ENCODE peak calls at places on chromosomes 2 and 18, in five cellular contexts. F, I, E, Q and R are unnamed samples.

GRCh38 chr2:227799202-227799601 is 14.4 kb upstream of the CCL20 start:
- DNase-seq in I (no peak), Q (no peak), E (no peak), F (no peak), R (no peak)

GRCh38 chr2:236568068-236568921 is 1.3 kb upstream of the ACKR3 start:
- DNase-seq in E (peak), F (no peak), I (no peak), Q (peak), R (no peak)

GRCh38 chr2:225543626-225544025 is 144.1 kb downstream of the NYAP2 start:
- DNase-seq in I (no peak), E (no peak), F (no peak), Q (no peak), R (no peak)

GRCh38 chr2:8849322-8849721 is 11.9 kb upstream of the KIDINS220 start:
- DNase-seq in I (peak), Q (no peak), F (no peak), E (no peak), R (no peak)

GRCh38 chr2:68716948-68717661 is 17.5 kb upstream of the ARHGAP25 start:
- DNase-seq in I (no peak), E (no peak), F (no peak), Q (no peak), R (no peak)

GRCh38 chr2:35819053-35819452 is 536.5 kb upstream of the CRIM1 start:
- DNase-seq in Q (no peak), I (no peak), E (no peak), F (no peak), R (no peak)

GRCh38 chr18:35695803-35696202 is 114.3 kb downstream of the GALNT1 start:
- DNase-seq in F (no peak), Q (no peak), E (no peak), I (no peak), R (peak)

GRCh38 chr18:48228301-48228715 is 180.9 kb downstream of the ZBTB7C start:
- DNase-seq in F (no peak), I (peak), Q (no peak), E (peak), R (peak)

GRCh38 chr2:199431748-199432213 is 26.0 kb downstream of the SATB2 start:
- DNase-seq in Q (no peak), E (no peak), I (peak), F (no peak), R (no peak)

GRCh38 chr18:55500316-55501086 is 87.5 kb downstream of the TCF4 start:
- DNase-seq in I (peak), F (no peak), Q (no peak), E (no peak), R (no peak)

GRCh38 chr18:77736817-77737216 is 487.2 kb downstream of the GALR1 start:
- DNase-seq in F (no peak), E (no peak), I (no peak), Q (no peak), R (no peak)

GRCh38 chr18:77737412-77737811 is 487.8 kb downstream of the GALR1 start:
- DNase-seq in F (no peak), I (no peak), E (no peak), Q (no peak), R (no peak)

GRCh38 chr18:77733292-77733903 is 483.8 kb downstream of the GALR1 start:
- DNase-seq in E (no peak), Q (no peak), F (no peak), I (no peak), R (no peak)
- TF ChIP-seq CTCF in E (no peak), Q (no peak), F (no peak), I (no peak), R (no peak)

GRCh38 chr2:63484481-63484880 is 103.8 kb downstream of the WDPCP start:
- DNase-seq in F (no peak), E (no peak), Q (no peak), I (no peak), R (no peak)

GRCh38 chr2:63484901-63485300 is 103.4 kb downstream of the WDPCP start:
- DNase-seq in Q (no peak), F (no peak), I (no peak), E (no peak), R (no peak)

GRCh38 chr2:63488118-63488713 is 100.1 kb downstream of the WDPCP start:
- DNase-seq in I (peak), Q (no peak), E (no peak), F (no peak), R (no peak)

DNA sequence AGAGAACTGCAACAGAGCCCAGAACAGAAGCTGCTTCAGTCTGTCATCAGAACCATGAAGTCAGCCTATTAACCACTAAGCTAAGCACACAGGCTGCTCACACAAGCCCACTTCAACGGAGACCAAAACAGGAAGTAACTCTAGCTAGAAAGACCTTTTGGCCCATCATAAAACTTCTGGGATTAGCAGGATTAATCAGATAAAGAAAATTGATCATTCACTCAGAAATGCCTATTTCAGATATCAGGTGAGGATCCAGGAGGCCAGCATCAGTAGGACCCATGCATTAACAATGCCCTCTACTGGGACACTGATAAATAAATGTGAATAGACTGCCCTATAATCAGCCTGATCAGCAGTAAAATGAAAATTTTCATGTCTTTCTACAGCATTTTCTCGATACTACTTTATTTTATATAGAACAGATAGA is 101.4 kb downstream of the WDPCP start:
- DNase-seq in Q (no peak), F (no peak), E (no peak), I (no peak), R (no peak)
- TF ChIP-seq CTCF in Q (no peak), F (no peak), E (no peak), I (peak), R (no peak)

GRCh38 chr2:162524849-162525248 is 180.9 kb downstream of the GCA start:
- DNase-seq in I (no peak), Q (no peak), E (no peak), F (no peak), R (no peak)

GRCh38 chr2:162521871-162522655 is 178.1 kb downstream of the GCA start:
- DNase-seq in F (no peak), I (no peak), E (no peak), Q (no peak), R (no peak)

GRCh38 chr2:162518894-162519293 is 175.0 kb downstream of the GCA start:
- DNase-seq in E (no peak), Q (no peak), F (no peak), I (no peak), R (no peak)

GRCh38 chr2:162520959-162521358 is 177.0 kb downstream of the GCA start:
- DNase-seq in I (no peak), E (no peak), Q (no peak), F (no peak), R (no peak)

DNA sequence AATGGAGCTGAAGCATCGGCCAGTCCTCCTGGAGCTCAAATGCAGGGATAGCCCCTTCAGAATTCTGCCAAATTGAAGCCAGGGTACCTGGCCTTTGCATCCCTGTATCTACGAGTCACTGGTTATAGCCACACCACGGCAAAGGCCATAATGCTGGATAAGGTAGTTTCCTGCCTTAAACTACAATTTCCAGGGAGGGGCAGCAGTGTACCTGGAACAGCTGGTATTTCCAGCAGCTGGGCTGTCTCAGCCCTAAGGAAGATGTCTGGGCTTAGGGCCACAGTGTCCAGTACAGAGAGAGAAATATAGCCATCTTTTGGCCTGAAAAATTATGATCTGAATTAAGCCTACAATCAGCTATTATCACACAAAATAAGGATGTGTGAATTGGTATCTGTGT is 180.3 kb downstream of the GCA start:
- DNase-seq in F (no peak), Q (no peak), E (no peak), I (no peak), R (no peak)
- TF ChIP-seq CTCF in F (no peak), Q (no peak), E (no peak), I (no peak), R (no peak)

GRCh38 chr2:140869107-140869506 is 1261.7 kb downstream of the LRP1B start:
- DNase-seq in F (no peak), I (no peak), Q (no peak), E (no peak), R (no peak)

GRCh38 chr2:140865851-140866250 is 1265.0 kb downstream of the LRP1B start:
- DNase-seq in Q (no peak), F (no peak), I (no peak), E (no peak), R (no peak)

GRCh38 chr2:140861666-140862065 is 1269.2 kb downstream of the LRP1B start:
- DNase-seq in E (no peak), I (no peak), Q (no peak), F (no peak), R (no peak)

GRCh38 chr2:140863713-140864112 is 1267.1 kb downstream of the LRP1B start:
- DNase-seq in E (no peak), F (no peak), Q (no peak), I (peak), R (no peak)
- TF ChIP-seq CTCF in E (peak), F (peak), Q (peak), I (peak), R (no peak)

DNA sequence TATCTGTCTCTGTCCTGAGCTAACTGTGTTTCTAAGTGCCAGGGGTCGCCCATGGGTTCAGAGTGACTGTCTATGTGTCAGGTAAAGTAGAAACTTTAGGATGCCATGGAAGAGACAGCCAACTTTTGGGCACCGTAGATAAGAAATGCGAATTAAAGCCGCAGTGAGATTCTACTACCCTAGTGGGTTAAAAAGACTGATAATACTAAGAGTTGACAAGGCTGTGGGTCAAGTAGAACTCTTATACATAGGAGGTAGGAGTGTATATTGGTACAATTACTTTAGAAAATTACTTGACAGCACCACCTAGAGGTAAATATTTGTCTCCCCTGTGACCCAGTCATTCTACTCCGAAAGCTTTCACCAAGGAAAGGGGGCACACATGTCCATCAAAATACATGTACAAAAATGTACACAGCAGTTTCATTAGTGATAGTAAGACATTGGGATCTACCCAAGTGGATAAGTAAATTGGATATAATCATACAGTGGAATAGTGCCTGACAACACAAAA is 371.3 kb downstream of the SLC4A3 start:
- DNase-seq in I (no peak), E (no peak), F (no peak), Q (no peak), R (no peak)
- TF ChIP-seq CTCF in I (peak), E (no peak), F (no peak), Q (no peak), R (no peak)

GRCh38 chr2:111160758-111161157 is 40.0 kb downstream of the BCL2L11 start:
- DNase-seq in E (no peak), I (peak), Q (no peak), F (no peak), R (no peak)
- TF ChIP-seq CTCF in E (no peak), I (no peak), Q (no peak), F (no peak), R (no peak)

GRCh38 chr2:207481924-207482323 is 47.8 kb upstream of the CREB1 start:
- DNase-seq in F (no peak), Q (no peak), I (no peak), E (no peak), R (no peak)
- TF ChIP-seq CTCF in F (no peak), Q (no peak), I (no peak), E (no peak), R (no peak)

GRCh38 chr2:25608718-25609117 is 64.7 kb downstream of the DTNB start:
- DNase-seq in Q (no peak), F (no peak), E (no peak), I (no peak), R (no peak)

GRCh38 chr2:25602333-25602723 is 71.0 kb downstream of the DTNB start:
- DNase-seq in Q (no peak), I (no peak), E (no peak), F (no peak), R (no peak)

DNA sequence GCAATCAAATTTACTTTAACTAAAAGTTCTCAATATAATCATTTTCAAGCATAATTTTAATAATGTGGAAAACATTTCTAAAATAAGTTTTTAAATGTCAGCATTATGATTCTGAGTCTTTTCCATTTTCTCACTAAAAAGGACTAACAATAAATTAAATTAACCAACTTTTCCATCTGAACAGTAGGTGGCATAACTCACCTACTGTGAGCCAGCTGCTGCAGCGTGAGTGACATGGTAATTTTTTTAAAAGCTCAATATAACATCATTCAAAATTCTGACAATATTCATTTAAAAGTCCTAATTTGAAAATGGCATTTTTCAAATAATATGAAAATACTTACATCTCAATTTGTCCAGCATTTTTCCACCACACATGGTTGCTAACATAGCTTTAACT is 66.5 kb downstream of the DTNB start:
- DNase-seq in E (no peak), I (peak), F (no peak), Q (no peak), R (no peak)
- TF ChIP-seq CTCF in E (peak), I (peak), F (peak), Q (peak), R (peak)

DNA sequence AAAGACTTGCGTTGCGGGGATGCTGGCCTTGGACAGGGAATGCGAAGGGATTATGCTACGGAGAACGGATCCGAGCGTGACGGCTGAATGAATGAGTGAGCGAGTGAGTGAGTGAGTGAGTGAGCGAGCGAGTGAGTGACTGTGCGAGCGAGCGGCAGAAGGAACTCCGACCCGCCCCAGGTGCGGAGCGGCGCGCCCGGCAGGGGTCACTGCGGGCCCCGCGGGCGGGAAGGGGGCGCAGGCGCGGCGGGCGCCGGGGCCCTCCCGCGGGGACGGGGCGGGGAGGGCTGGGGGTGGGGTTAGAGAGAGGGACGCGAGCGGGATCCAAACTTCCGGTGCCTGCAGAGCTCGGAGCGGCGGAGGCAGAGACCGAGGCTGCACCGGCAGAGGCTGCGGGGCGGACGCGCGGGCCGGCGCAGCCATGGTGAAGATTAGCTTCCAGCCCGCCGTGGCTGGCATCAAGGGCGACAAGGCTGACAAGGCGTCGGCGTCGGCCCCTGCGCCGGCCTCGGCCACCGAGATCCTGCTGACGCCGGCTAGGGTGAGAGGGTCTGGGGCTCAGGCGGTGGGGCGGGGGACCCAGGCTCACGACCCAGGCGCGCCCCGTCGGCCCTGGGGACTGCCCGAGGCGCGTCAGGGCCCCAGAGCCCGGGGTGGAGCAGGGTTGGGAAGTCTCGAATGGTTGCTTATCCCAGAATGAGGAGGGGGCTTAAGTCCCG is at the start of gene ITM2C:
- DNase-seq in Q (peak), F (no peak), E (no peak), I (peak), R (no peak)
- TF ChIP-seq CTCF in Q (peak), F (no peak), E (no peak), I (peak), R (peak)